ENCODE peak calls at places on chromosomes 7 and 10, in nine cellular contexts. I, W, X, O, P, S, G, Q and C are unnamed samples. For H3K4me1, the result is how much of the 10 kb centered on the place peaks cover.

GRCh38 chr7:42315631-42316030 is 78.6 kb upstream of the GLI3 start:
- DNase-seq in P (no peak), I (peak), W (no peak), O (no peak), S (no peak), X (no peak), G (no peak), Q (no peak), C (no peak)

GRCh38 chr10:119281581-119282071 is 74.3 kb downstream of the GRK5 start:
- DNase-seq in W (no peak), O (peak), S (peak), G (no peak), X (no peak), P (peak), I (no peak), Q (no peak), C (no peak)

GRCh38 chr7:69739182-69739581 is 140.9 kb downstream of the AUTS2 start:
- DNase-seq in W (no peak), I (no peak), P (peak), G (no peak), S (no peak), Q (no peak), X (no peak), O (no peak), C (peak)

GRCh38 chr7:330554-331230 is 40.7 kb downstream of the FOXL3 start:
- DNase-seq in Q (no peak), S (no peak), X (peak), I (no peak), G (no peak), P (no peak), O (peak), W (no peak), C (no peak)

GRCh38 chr10:101012525-101013364 is 13.1 kb downstream of the LZTS2 start:
- DNase-seq in W (peak), Q (peak), S (peak), G (peak), X (no peak), I (peak), O (peak), P (peak), C (peak)

GRCh38 chr7:116698396-116698795 is 26.4 kb downstream of the MET start:
- DNase-seq in Q (no peak), P (no peak), W (peak), O (no peak), S (no peak), I (no peak), G (no peak), X (no peak), C (no peak)

GRCh38 chr7:39735903-39736302 is 112.5 kb downstream of the RALA start:
- DNase-seq in S (no peak), I (no peak), Q (no peak), G (no peak), P (no peak), X (no peak), O (no peak), W (no peak), C (no peak)

GRCh38 chr7:152851881-152852417 is 92.4 kb downstream of the ACTR3B start:
- DNase-seq in O (no peak), G (no peak), I (no peak), P (no peak), S (no peak), Q (no peak), W (no peak), X (no peak), C (no peak)

GRCh38 chr10:71302874-71303568 is 16.0 kb upstream of the SLC29A3 start:
- DNase-seq in X (no peak), P (no peak), I (peak), G (peak), W (peak), O (peak), Q (no peak), S (no peak), C (peak)

GRCh38 chr7:50662996-50663395 is 97.8 kb upstream of the DDC start:
- DNase-seq in G (no peak), X (no peak), W (no peak), P (no peak), O (no peak), I (no peak), S (no peak), Q (no peak), C (no peak)

GRCh38 chr7:50664461-50664922 is 99.3 kb upstream of the DDC start:
- DNase-seq in S (peak), P (no peak), O (no peak), X (no peak), G (no peak), I (peak), Q (no peak), W (peak), C (no peak)

GRCh38 chr7:50664937-50665336 is 99.7 kb upstream of the DDC start:
- DNase-seq in P (no peak), S (no peak), Q (no peak), W (no peak), I (no peak), X (no peak), O (no peak), G (no peak), C (no peak)

GRCh38 chr7:50662059-50662689 is 97.0 kb upstream of the DDC start:
- DNase-seq in P (no peak), X (no peak), O (no peak), Q (peak), I (peak), S (no peak), G (peak), W (no peak), C (no peak)

GRCh38 chr7:50663396-50664102 is 98.3 kb upstream of the DDC start:
- DNase-seq in G (no peak), W (no peak), O (no peak), S (no peak), Q (no peak), X (peak), P (no peak), I (peak), C (no peak)
- H3K4me1 ChIP-seq in G (half or more), W (under half), O (under half), S (half or more), Q (under half), X (under half), P (under half), I (under half), C (under half)

GRCh38 chr10:22617516-22617915 is 96.9 kb downstream of the PIP4K2A start:
- DNase-seq in W (no peak), S (no peak), I (no peak), G (no peak), O (no peak), P (no peak), Q (no peak), X (no peak), C (peak)
- H3K4me1 ChIP-seq in W (under half), S (under half), I (under half), G (half or more), O (under half), P (under half), Q (half or more), X (under half), C (under half)

DNA sequence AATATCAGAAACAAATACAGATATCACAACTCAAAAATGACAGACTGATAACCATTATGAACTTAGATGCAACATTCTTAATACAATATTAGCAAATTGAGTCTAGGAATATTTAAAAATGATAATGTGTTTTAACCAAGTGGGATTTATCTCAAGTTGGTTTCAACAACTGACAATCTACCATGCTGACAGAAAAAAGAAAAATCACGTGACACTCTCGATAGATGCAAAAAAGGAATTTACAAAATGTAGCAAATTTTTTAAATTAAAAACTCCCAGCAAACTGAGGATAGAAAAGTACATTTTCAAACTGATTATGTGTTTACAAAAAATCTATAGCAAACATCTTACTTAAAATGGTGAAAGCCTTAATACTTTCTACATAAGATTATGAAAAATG is 177.4 kb downstream of the MALRD1 start:
- DNase-seq in I (no peak), S (no peak), G (no peak), O (no peak), P (no peak), W (no peak), Q (no peak), X (no peak), C (no peak)
- H3K4me1 ChIP-seq in I (under half), S (under half), G (under half), O (under half), P (under half), W (under half), Q (under half), X (under half), C (under half)

GRCh38 chr10:7701158-7701742 is 1.9 kb upstream of the ITIH2 start:
- DNase-seq in G (no peak), O (no peak), W (no peak), I (no peak), S (no peak), Q (no peak), X (no peak), P (no peak), C (no peak)

GRCh38 chr10:7700577-7701125 is 2.5 kb upstream of the ITIH2 start:
- DNase-seq in P (no peak), W (no peak), I (peak), Q (no peak), X (no peak), S (no peak), G (no peak), O (no peak), C (no peak)

GRCh38 chr10:7703140-7703539 is at the start of gene ITIH2:
- DNase-seq in P (no peak), S (no peak), G (no peak), Q (no peak), X (no peak), W (no peak), O (no peak), I (no peak), C (no peak)

GRCh38 chr10:7704360-7704759 is 1.2 kb downstream of the ITIH2 start:
- DNase-seq in P (no peak), Q (no peak), I (no peak), G (no peak), O (no peak), X (no peak), S (no peak), W (no peak), C (no peak)

GRCh38 chr10:7702288-7702812 is 766 bp upstream of the ITIH2 start:
- DNase-seq in G (no peak), I (no peak), P (no peak), O (no peak), W (no peak), Q (no peak), X (no peak), S (no peak), C (no peak)
- H3K4me1 ChIP-seq in G (under half), I (under half), P (under half), O (under half), W (under half), Q (under half), X (under half), S (under half), C (under half)

GRCh38 chr7:18593602-18594279 is 98.2 kb downstream of the HDAC9 start:
- DNase-seq in P (no peak), X (no peak), I (no peak), W (no peak), Q (no peak), G (no peak), O (no peak), S (no peak), C (no peak)

GRCh38 chr7:18597759-18598158 is 102.2 kb downstream of the HDAC9 start:
- DNase-seq in W (no peak), I (no peak), S (no peak), G (no peak), X (no peak), P (no peak), O (no peak), Q (no peak), C (no peak)
- H3K4me1 ChIP-seq in W (under half), I (under half), S (under half), G (under half), X (under half), P (under half), O (under half), Q (under half), C (under half)

DNA sequence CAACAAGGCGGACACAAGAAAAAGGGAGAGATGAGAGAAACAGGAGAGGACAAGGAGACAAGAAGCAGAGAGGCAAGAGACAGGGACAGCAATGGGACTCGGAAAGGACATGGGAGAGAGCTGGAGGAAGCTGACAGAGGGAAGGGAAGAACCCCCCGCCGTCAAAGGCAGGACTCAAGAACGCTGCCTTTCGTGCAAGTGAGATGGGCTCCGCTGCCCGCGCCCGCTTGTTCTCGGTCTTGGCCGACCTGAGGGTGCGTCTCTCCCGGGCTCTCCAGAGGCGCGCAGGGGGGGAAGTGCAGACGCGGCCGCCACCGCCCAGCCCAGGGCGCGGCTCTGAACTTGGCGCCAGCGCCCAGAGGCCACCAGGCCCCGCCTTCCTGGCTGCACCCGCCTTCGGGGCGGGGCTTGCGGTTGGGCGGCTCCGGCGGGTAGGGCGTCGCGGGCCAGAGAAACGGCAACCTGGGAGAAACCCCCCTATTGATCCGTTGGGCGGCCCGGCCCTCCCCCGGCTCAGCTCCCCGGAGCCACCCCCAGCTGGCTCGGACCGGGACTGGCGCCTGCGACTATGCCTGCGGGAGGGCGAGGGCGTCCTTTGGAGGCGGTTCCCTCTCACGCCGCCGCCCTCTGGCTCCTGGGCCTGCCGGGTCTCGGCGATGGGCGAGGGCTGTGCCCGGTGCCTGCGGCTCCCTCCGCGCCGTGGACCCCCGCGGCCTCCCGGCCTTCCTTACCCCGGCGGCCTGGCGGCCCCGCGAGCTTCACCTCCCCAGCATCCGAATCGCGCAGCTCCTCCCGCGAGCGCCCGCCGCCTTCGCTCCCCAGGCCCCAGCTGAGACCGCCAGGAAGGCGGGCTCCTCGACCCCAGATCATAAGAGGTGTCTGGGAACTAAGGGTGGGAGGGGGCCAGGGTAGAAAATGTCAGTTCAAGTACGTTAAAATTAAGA is 2.2 kb upstream of the ANTXRL start:
- DNase-seq in Q (peak), W (peak), G (peak), P (peak), O (peak), I (peak), S (peak), X (peak), C (peak)
- H3K4me1 ChIP-seq in Q (under half), W (under half), G (under half), P (under half), O (under half), I (under half), S (under half), X (under half), C (under half)